ENCODE peak calls at places on chromosome 19, in eight cellular contexts. P is B cell; R is CD4-positive, alpha-beta T cell; U is adrenal gland; K is psoas muscle; B is fibroblast of pulmonary artery; N is fibroblast of lung; O is cardiac muscle cell. M is an unnamed sample.

GRCh38 chr19:33191501-33191900 is 2.6 kb upstream of the LRP3 start:
- DNase-seq in P (no peak), U (no peak), B (no peak), O (no peak), N (no peak), R (no peak), K (peak), M (no peak)

GRCh38 chr19:46787331-46788100 is 878 bp downstream of the SLC1A5 start:
- DNase-seq in U (peak), B (peak), O (peak), K (peak), P (no peak), N (peak), R (peak), M (peak)

GRCh38 chr19:29674374-29675119 is 9.3 kb downstream of the PLEKHF1 start:
- DNase-seq in P (no peak), O (no peak), U (no peak), N (no peak), B (no peak), K (no peak), R (no peak), M (no peak)

GRCh38 chr19:29893606-29894284 is 48.3 kb upstream of the URI1 start:
- DNase-seq in O (no peak), B (no peak), U (peak), N (no peak), P (no peak), K (no peak), R (no peak), M (no peak)

GRCh38 chr19:2282862-2283237 is 875 bp upstream of the PEAK3 start:
- DNase-seq in B (no peak), P (no peak), K (no peak), U (no peak), O (no peak), R (no peak), N (no peak), M (no peak)

GRCh38 chr19:45955905-45956608 is 17.6 kb downstream of the NOVA2 start:
- DNase-seq in U (peak), P (no peak), N (peak), R (no peak), O (no peak), B (peak), K (peak), M (peak)

GRCh38 chr19:45496349-45496953 is 396 bp downstream of the RTN2 start:
- DNase-seq in P (peak), R (peak), K (peak), O (peak), U (peak), N (no peak), B (no peak), M (peak)

GRCh38 chr19:18765224-18765623 is 25.9 kb downstream of the COMP start:
- DNase-seq in R (no peak), P (no peak), O (no peak), N (no peak), K (no peak), U (no peak), B (no peak), M (no peak)

GRCh38 chr19:17471410-17472125 is 1.2 kb downstream of the SLC27A1 start:
- DNase-seq in P (no peak), R (no peak), B (no peak), O (no peak), U (no peak), K (no peak), N (no peak), M (no peak)

GRCh38 chr19:38932425-38933179 is 1.9 kb downstream of the MRPS12 start:
- DNase-seq in U (no peak), K (peak), N (peak), B (peak), P (peak), O (peak), R (peak), M (peak)

GRCh38 chr19:27765397-27765796 is 1447.6 kb downstream of the UQCRFS1 start:
- DNase-seq in K (no peak), N (no peak), U (peak), B (no peak), R (no peak), P (no peak), O (no peak), M (no peak)

GRCh38 chr19:30150626-30151025 is 208.6 kb downstream of the URI1 start:
- DNase-seq in R (no peak), B (no peak), U (no peak), K (no peak), P (no peak), N (no peak), O (no peak), M (no peak)

GRCh38 chr19:46630806-46631205 is 5.2 kb downstream of the GNG8 start:
- DNase-seq in B (no peak), N (no peak), O (no peak), U (no peak), R (no peak), P (no peak), K (no peak), M (no peak)

GRCh38 chr19:55220525-55220924 is 8.0 kb downstream of the TMEM86B start:
- DNase-seq in N (no peak), B (no peak), R (no peak), P (no peak), U (no peak), O (peak), K (no peak), M (no peak)

GRCh38 chr19:5154129-5154798 is 185.4 kb downstream of the KDM4B start:
- DNase-seq in N (no peak), O (peak), K (no peak), P (peak), U (peak), R (peak), B (peak), M (peak)
- TF ChIP-seq CTCF in N (peak), O (peak), K (peak), P (peak), U (peak), R (peak), B (peak), M (peak)

GRCh38 chr19:3655402-3656072 is 28.9 kb upstream of the CACTIN start:
- DNase-seq in O (no peak), B (peak), U (no peak), K (no peak), R (no peak), P (no peak), N (peak), M (no peak)

GRCh38 chr19:3652422-3652821 is 25.8 kb upstream of the CACTIN start:
- DNase-seq in O (no peak), P (no peak), U (no peak), N (no peak), R (no peak), B (no peak), K (no peak), M (no peak)

GRCh38 chr19:3656073-3656746 is 29.6 kb upstream of the CACTIN start:
- DNase-seq in N (peak), K (no peak), R (no peak), P (no peak), O (no peak), B (no peak), U (no peak), M (no peak)

GRCh38 chr19:3653081-3653795 is 26.6 kb upstream of the CACTIN start:
- DNase-seq in R (no peak), O (no peak), P (no peak), N (no peak), K (no peak), U (no peak), B (no peak), M (no peak)

GRCh38 chr19:3653865-3654513 is 27.4 kb upstream of the CACTIN start:
- DNase-seq in N (no peak), O (no peak), B (no peak), U (no peak), K (no peak), R (no peak), P (no peak), M (no peak)
- TF ChIP-seq CTCF in N (no peak), O (peak), B (peak), U (no peak), K (no peak), R (no peak), P (no peak), M (peak)

GRCh38 chr19:49590071-49590970 is 661 bp upstream of the PRR12 start:
- DNase-seq in P (peak), B (peak), N (peak), O (peak), U (peak), K (peak), R (peak), M (peak)
- TF ChIP-seq CTCF in P (peak), B (peak), N (no peak), O (peak), U (peak), K (no peak), R (no peak), M (no peak)

GRCh38 chr19:24033308-24033961 is 53.6 kb upstream of the ZNF254 start:
- DNase-seq in R (peak), K (peak), N (peak), O (peak), P (peak), B (peak), U (peak), M (peak)
- TF ChIP-seq CTCF in R (no peak), K (no peak), N (no peak), O (peak), P (no peak), B (no peak), U (no peak), M (no peak)

GRCh38 chr19:13463296-13463695 is 43.0 kb downstream of the CACNA1A start:
- DNase-seq in B (peak), P (no peak), O (peak), U (peak), K (no peak), N (peak), R (no peak), M (peak)
- TF ChIP-seq CTCF in B (no peak), P (no peak), O (no peak), U (no peak), K (no peak), N (no peak), R (no peak), M (no peak)

GRCh38 chr19:42315024-42315423 is 1.9 kb downstream of the TMEM145 start:
- DNase-seq in N (no peak), U (no peak), R (no peak), B (no peak), K (no peak), P (no peak), O (no peak), M (no peak)

GRCh38 chr19:42312370-42312769 is 739 bp upstream of the TMEM145 start:
- DNase-seq in R (no peak), U (no peak), O (no peak), P (no peak), B (no peak), N (no peak), K (no peak), M (no peak)

GRCh38 chr19:42313096-42313839 is at the start of gene TMEM145:
- DNase-seq in O (peak), U (no peak), R (peak), N (peak), K (peak), B (peak), P (peak), M (peak)

GRCh38 chr19:42311612-42312160 is 1.4 kb upstream of the TMEM145 start:
- DNase-seq in R (no peak), B (no peak), O (no peak), U (no peak), P (no peak), K (no peak), N (no peak), M (no peak)

DNA sequence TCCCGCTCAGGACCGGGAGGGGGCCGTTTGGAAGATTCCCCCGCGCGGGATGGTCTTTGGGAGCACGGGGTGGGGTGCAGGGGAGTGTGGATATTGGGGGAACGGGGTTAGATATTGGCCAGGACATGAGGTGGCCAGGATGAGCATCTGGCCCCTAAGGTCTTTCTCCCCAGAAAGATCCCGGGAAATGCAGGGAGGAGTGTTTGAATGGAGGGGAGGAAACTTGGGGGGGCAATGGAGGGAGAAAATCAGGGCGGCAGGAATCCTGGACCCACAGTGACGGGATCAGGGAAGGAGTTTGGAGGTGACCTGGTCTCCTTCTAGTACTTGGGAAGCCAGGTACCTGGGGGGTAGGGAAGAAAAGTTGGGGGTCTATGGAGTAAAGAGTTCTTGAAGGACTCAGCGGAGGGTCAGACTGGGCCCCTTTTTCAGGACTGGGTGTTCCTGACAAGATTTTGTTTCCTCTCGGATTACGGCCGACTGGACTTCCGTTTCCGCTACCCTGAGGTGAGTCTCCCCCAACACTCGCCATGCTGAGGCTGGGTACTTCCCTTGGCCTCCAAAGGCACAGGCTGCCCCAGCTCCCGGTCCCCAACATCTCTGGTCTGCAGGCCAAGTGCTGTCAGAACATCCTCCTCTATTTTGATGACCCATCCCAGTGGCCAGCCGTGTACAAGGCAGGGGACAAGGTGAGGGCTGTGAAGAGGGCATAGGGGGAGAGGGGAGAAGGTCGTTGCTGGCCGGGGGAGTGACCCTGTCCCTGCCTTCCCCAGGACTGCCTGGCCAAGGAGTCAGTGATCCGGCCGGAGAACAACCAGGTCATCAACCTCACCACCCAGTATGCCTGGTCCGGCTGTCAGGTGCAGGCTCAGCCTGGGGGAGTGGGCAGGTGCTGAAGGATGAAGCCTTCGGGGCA is 989 bp downstream of the TMEM145 start:
- DNase-seq in R (no peak), P (peak), U (no peak), N (no peak), K (no peak), B (no peak), O (no peak), M (no peak)
- TF ChIP-seq CTCF in R (no peak), P (no peak), U (no peak), N (no peak), K (no peak), B (no peak), O (no peak), M (no peak)

GRCh38 chr19:51691122-51692064 is 1.7 kb upstream of the SPACA6 start:
- DNase-seq in B (peak), N (peak), P (no peak), R (no peak), U (no peak), O (peak), K (no peak), M (no peak)

GRCh38 chr19:51687791-51688664 is 5.1 kb upstream of the SPACA6 start:
- DNase-seq in O (peak), K (peak), U (peak), B (peak), P (no peak), R (no peak), N (peak), M (no peak)

GRCh38 chr19:51690359-51691121 is 2.6 kb upstream of the SPACA6 start:
- DNase-seq in U (peak), N (peak), P (peak), K (peak), R (peak), B (peak), O (peak), M (no peak)

GRCh38 chr19:51689751-51690358 is 3.3 kb upstream of the SPACA6 start:
- DNase-seq in R (peak), O (peak), B (peak), K (peak), P (no peak), U (peak), N (peak), M (peak)

GRCh38 chr19:51688665-51689571 is 4.2 kb upstream of the SPACA6 start:
- DNase-seq in K (peak), O (peak), B (peak), U (peak), N (peak), R (peak), P (peak), M (peak)
- TF ChIP-seq CTCF in K (no peak), O (no peak), B (no peak), U (no peak), N (no peak), R (no peak), P (no peak), M (no peak)

M was measured in neural crest cell.